ENCODE peak calls at places on chromosomes 5 and 9, in six cellular contexts. One of them, this sample, is unnamed.

GRCh38 chr5:141864371-141865370 is 13.5 kb downstream of the PCDH1 start:
- DNase-seq in prostate gland: no peak
- DNase-seq in left ventricle myocardium inferior: no peak
- DNase-seq in Panc1: no peak
- DNase-seq in HFFc6: no peak
- DNase-seq in spleen: no peak
- DNase-seq in this sample: no peak

GRCh38 chr9:126676685-126677143 is 63.0 kb downstream of the LMX1B start:
- DNase-seq in prostate gland: no peak
- DNase-seq in left ventricle myocardium inferior: no peak
- DNase-seq in Panc1: no peak
- DNase-seq in HFFc6: no peak
- DNase-seq in spleen: no peak
- DNase-seq in this sample: no peak

GRCh38 chr5:6766558-6767191 is 53.4 kb downstream of the TENT4A start:
- DNase-seq in prostate gland: peak
- DNase-seq in left ventricle myocardium inferior: peak
- DNase-seq in Panc1: peak
- DNase-seq in HFFc6: peak
- DNase-seq in spleen: peak
- DNase-seq in this sample: no peak

GRCh38 chr5:178227138-178227659 is 5.4 kb downstream of the PHYKPL start:
- DNase-seq in prostate gland: no peak
- DNase-seq in left ventricle myocardium inferior: peak
- DNase-seq in Panc1: no peak
- DNase-seq in HFFc6: no peak
- DNase-seq in spleen: peak
- DNase-seq in this sample: no peak

GRCh38 chr5:6850033-6850432 is 136.8 kb downstream of the TENT4A start:
- DNase-seq in prostate gland: no peak
- DNase-seq in left ventricle myocardium inferior: no peak
- DNase-seq in Panc1: no peak
- DNase-seq in HFFc6: no peak
- DNase-seq in spleen: no peak
- DNase-seq in this sample: no peak

GRCh38 chr9:73643379-73644013 is 491.8 kb downstream of the ANXA1 start:
- DNase-seq in prostate gland: no peak
- DNase-seq in left ventricle myocardium inferior: no peak
- DNase-seq in Panc1: no peak
- DNase-seq in HFFc6: no peak
- DNase-seq in spleen: no peak
- DNase-seq in this sample: no peak

GRCh38 chr5:132294728-132295504 is 722 bp downstream of the SLC22A4 start:
- DNase-seq in prostate gland: peak
- DNase-seq in left ventricle myocardium inferior: peak
- DNase-seq in Panc1: peak
- DNase-seq in HFFc6: peak
- DNase-seq in spleen: peak
- DNase-seq in this sample: no peak

GRCh38 chr5:178839319-178839704 is 20.4 kb upstream of the ZNF354B start:
- DNase-seq in prostate gland: peak
- DNase-seq in left ventricle myocardium inferior: peak
- DNase-seq in Panc1: no peak
- DNase-seq in HFFc6: peak
- DNase-seq in spleen: peak
- DNase-seq in this sample: no peak

GRCh38 chr9:27019589-27019988 is 14.1 kb upstream of the LRRC19 start:
- DNase-seq in prostate gland: no peak
- DNase-seq in left ventricle myocardium inferior: no peak
- DNase-seq in Panc1: no peak
- DNase-seq in HFFc6: peak
- DNase-seq in spleen: no peak
- DNase-seq in this sample: no peak

GRCh38 chr9:133581553-133582343 is 27.4 kb downstream of the FAM163B start:
- DNase-seq in prostate gland: no peak
- DNase-seq in left ventricle myocardium inferior: peak
- DNase-seq in Panc1: no peak
- DNase-seq in HFFc6: no peak
- DNase-seq in spleen: no peak
- DNase-seq in this sample: no peak

GRCh38 chr9:125544474-125544873 is 162.5 kb downstream of the MAPKAP1 start:
- DNase-seq in prostate gland: no peak
- DNase-seq in left ventricle myocardium inferior: no peak
- DNase-seq in Panc1: no peak
- DNase-seq in HFFc6: no peak
- DNase-seq in spleen: no peak
- DNase-seq in this sample: no peak

GRCh38 chr5:88502179-88503064 is 233.8 kb upstream of the TMEM161B start:
- DNase-seq in prostate gland: no peak
- DNase-seq in left ventricle myocardium inferior: no peak
- DNase-seq in Panc1: no peak
- DNase-seq in HFFc6: no peak
- DNase-seq in spleen: no peak
- DNase-seq in this sample: peak

GRCh38 chr9:111198936-111199335 is 131.1 kb downstream of the OR2K2 start:
- DNase-seq in prostate gland: no peak
- DNase-seq in left ventricle myocardium inferior: no peak
- DNase-seq in Panc1: no peak
- DNase-seq in HFFc6: peak
- DNase-seq in spleen: no peak
- DNase-seq in this sample: no peak

GRCh38 chr9:121658166-121658565 is 6.7 kb downstream of the DAB2IP start:
- DNase-seq in prostate gland: no peak
- DNase-seq in left ventricle myocardium inferior: peak
- DNase-seq in Panc1: no peak
- DNase-seq in HFFc6: no peak
- DNase-seq in spleen: peak
- DNase-seq in this sample: no peak

GRCh38 chr9:107486674-107487520 is 2.7 kb downstream of the KLF4 start:
- DNase-seq in prostate gland: no peak
- DNase-seq in left ventricle myocardium inferior: peak
- DNase-seq in Panc1: no peak
- DNase-seq in HFFc6: no peak
- DNase-seq in spleen: peak
- DNase-seq in this sample: no peak

GRCh38 chr9:97389249-97389648 is 22.6 kb upstream of the TDRD7 start:
- DNase-seq in prostate gland: no peak
- DNase-seq in left ventricle myocardium inferior: no peak
- DNase-seq in Panc1: no peak
- DNase-seq in HFFc6: no peak
- DNase-seq in spleen: no peak
- DNase-seq in this sample: no peak

GRCh38 chr5:175214152-175214551 is 229.8 kb downstream of the DRD1 start:
- DNase-seq in prostate gland: peak
- DNase-seq in left ventricle myocardium inferior: no peak
- DNase-seq in Panc1: peak
- DNase-seq in HFFc6: peak
- DNase-seq in spleen: no peak
- DNase-seq in this sample: no peak

GRCh38 chr9:84667571-84668203 is 1.8 kb upstream of the NTRK2 start:
- DNase-seq in prostate gland: no peak
- DNase-seq in left ventricle myocardium inferior: peak
- DNase-seq in Panc1: no peak
- DNase-seq in HFFc6: no peak
- DNase-seq in spleen: no peak
- DNase-seq in this sample: peak

GRCh38 chr9:84669008-84669292 is 579 bp upstream of the NTRK2 start:
- DNase-seq in prostate gland: no peak
- DNase-seq in left ventricle myocardium inferior: no peak
- DNase-seq in Panc1: no peak
- DNase-seq in HFFc6: no peak
- DNase-seq in spleen: no peak
- DNase-seq in this sample: peak

GRCh38 chr9:84669293-84670105 is at the start of gene NTRK2:
- DNase-seq in prostate gland: no peak
- DNase-seq in left ventricle myocardium inferior: peak
- DNase-seq in Panc1: no peak
- DNase-seq in HFFc6: no peak
- DNase-seq in spleen: peak
- DNase-seq in this sample: peak

GRCh38 chr9:84670106-84670800 is 724 bp downstream of the NTRK2 start:
- DNase-seq in prostate gland: no peak
- DNase-seq in left ventricle myocardium inferior: peak
- DNase-seq in Panc1: no peak
- DNase-seq in HFFc6: no peak
- DNase-seq in spleen: peak
- DNase-seq in this sample: peak

DNA sequence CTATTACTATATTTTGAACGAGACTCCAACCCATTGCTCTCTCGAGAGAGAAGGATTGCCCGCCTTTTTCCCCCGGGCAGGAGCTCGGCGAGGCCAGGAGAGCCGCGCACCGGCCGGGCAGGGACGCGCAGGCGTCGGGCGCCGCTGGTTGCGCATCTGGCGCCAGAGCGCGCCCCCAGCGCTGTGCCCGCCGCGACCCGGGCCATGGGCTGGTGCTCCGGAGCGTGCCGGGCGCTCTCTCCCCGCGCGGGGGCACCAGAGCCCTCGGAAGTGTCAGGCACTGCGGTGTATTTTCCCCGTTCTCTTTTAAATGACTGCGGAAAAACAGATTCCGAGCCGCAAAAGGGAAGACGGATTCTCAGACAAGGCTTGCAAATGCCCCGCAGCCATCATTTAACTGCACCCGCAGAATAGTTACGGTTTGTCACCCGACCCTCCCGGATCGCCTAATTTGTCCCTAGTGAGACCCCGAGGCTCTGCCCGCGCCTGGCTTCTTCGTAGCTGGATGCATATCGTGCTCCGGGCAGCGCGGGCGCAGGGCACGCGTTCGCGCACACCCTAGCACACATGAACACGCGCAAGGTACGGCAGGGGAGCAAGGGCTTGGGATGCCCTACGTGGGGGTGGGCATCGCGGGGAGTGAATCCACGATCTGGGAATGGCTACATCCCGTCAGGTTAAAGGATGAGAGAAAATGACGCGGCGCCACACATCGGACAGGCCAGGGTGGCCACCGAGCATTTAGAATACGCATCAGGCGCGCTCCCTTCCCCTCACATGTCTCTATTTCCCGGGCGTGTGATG is 1.1 kb upstream of the NTRK2 start:
- DNase-seq in prostate gland: no peak
- DNase-seq in left ventricle myocardium inferior: peak
- DNase-seq in Panc1: no peak
- DNase-seq in HFFc6: peak
- DNase-seq in spleen: peak
- DNase-seq in this sample: peak
- TF ChIP-seq CTCF in prostate gland: peak
- TF ChIP-seq CTCF in left ventricle myocardium inferior: peak
- TF ChIP-seq CTCF in Panc1: peak
- TF ChIP-seq CTCF in HFFc6: peak
- TF ChIP-seq CTCF in spleen: peak
- TF ChIP-seq CTCF in this sample: peak

DNA sequence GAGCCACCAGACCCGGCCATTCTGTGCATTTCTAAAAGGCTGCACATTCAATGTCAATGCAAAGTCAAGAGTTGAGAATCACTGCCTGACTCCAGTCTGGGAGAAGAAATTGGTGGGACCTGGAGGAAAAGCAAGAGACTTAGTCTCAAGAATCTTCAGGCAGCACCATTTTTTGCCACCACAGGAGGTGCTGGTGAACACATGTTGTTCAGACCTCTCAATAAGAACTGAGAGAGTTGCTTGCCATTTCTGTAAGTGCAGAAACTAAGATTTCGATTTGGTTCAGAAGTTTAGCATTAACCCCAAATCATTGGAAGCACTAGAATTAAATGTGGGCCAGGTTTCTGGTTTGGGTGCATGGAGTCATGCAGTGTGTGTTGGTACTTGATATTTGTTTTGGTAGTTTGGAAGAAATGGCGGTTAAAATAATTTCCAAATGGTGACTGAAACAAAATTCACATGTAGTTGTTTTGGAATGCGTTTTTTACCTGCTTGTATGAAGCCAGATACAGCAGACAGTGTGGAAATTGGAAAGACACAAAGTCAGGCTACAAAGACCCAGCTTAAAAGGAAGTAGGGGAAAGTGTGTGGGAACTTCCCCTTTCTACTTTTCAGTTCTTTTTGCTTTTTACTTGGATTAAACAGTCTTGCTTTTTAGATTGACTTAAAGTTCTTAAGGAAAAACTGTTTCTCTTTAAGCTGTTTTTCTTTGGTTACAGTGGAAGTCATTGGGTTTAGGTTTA is 20.4 kb downstream of the PDE8B start:
- DNase-seq in prostate gland: no peak
- DNase-seq in left ventricle myocardium inferior: no peak
- DNase-seq in Panc1: no peak
- DNase-seq in HFFc6: no peak
- DNase-seq in spleen: no peak
- DNase-seq in this sample: no peak
- TF ChIP-seq CTCF in prostate gland: no peak
- TF ChIP-seq CTCF in left ventricle myocardium inferior: no peak
- TF ChIP-seq CTCF in Panc1: peak
- TF ChIP-seq CTCF in HFFc6: peak
- TF ChIP-seq CTCF in spleen: no peak
- TF ChIP-seq CTCF in this sample: no peak

GRCh38 chr5:74259572-74259971 is 381.0 kb downstream of the ENC1 start:
- DNase-seq in prostate gland: no peak
- DNase-seq in left ventricle myocardium inferior: no peak
- DNase-seq in Panc1: no peak
- DNase-seq in HFFc6: no peak
- DNase-seq in spleen: no peak
- DNase-seq in this sample: no peak
- TF ChIP-seq CTCF in prostate gland: no peak
- TF ChIP-seq CTCF in left ventricle myocardium inferior: no peak
- TF ChIP-seq CTCF in Panc1: peak
- TF ChIP-seq CTCF in HFFc6: peak
- TF ChIP-seq CTCF in spleen: no peak
- TF ChIP-seq CTCF in this sample: no peak

DNA sequence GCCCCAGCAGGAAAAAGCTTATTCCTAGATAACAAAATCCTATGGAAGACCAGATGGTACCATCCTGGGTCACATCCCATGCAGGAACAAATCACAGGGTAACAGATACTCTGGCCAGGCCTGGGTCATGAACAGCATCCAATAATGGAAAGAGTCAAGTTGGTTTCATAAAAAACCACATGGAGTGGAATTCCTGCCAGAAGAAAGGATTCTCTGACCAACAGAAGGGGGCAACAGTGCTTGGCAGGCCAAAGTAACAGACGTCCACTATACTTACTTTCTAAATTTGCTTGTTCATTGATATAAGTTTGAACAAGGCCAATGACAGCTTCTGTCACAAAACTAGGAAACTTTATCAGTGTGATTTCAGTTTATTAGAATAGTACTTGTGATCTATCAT is 273.5 kb downstream of the ARRDC3 start:
- DNase-seq in prostate gland: no peak
- DNase-seq in left ventricle myocardium inferior: no peak
- DNase-seq in Panc1: no peak
- DNase-seq in HFFc6: no peak
- DNase-seq in spleen: no peak
- DNase-seq in this sample: no peak
- TF ChIP-seq CTCF in prostate gland: no peak
- TF ChIP-seq CTCF in left ventricle myocardium inferior: no peak
- TF ChIP-seq CTCF in Panc1: peak
- TF ChIP-seq CTCF in HFFc6: no peak
- TF ChIP-seq CTCF in spleen: no peak
- TF ChIP-seq CTCF in this sample: no peak

GRCh38 chr9:129460323-129461261 is 160.3 kb downstream of the C9orf50 start:
- DNase-seq in prostate gland: peak
- DNase-seq in left ventricle myocardium inferior: peak
- DNase-seq in Panc1: peak
- DNase-seq in HFFc6: peak
- DNase-seq in spleen: peak
- DNase-seq in this sample: peak
- TF ChIP-seq CTCF in prostate gland: peak
- TF ChIP-seq CTCF in left ventricle myocardium inferior: peak
- TF ChIP-seq CTCF in Panc1: no peak
- TF ChIP-seq CTCF in HFFc6: peak
- TF ChIP-seq CTCF in spleen: peak
- TF ChIP-seq CTCF in this sample: no peak